ENCODE peak calls at places on chromosome 15, in nine cellular contexts. C is NCI-H524; W is IMR-90; R is neural crest cell; T is HAP-1; O is left ventricle myocardium superior; N is NCI-H1105; J is K562; K is stimulated activated CD4-positive, alpha-beta T cell treated with anti-CD3 and anti-CD28 coated beads, Interleukin-1b, Interleukin-23, amount 100 ng/mL, for 4 hours. S is an unnamed sample.

GRCh38 chr15:79721256-79721655 is 175.6 kb downstream of the MTHFS start:
- DNase-seq in C (no peak), W (no peak), R (no peak), T (no peak), O (no peak), N (no peak), J (no peak), K (no peak), S (no peak)

GRCh38 chr15:35182841-35183479 is 97.9 kb upstream of the NANOGP8 start:
- DNase-seq in C (no peak), W (no peak), R (no peak), T (no peak), O (no peak), N (no peak), J (no peak), K (no peak), S (no peak)

GRCh38 chr15:39171944-39172368 is 408.9 kb upstream of the THBS1 start:
- DNase-seq in C (peak; percentile 96), W (peak; percentile 99), R (no peak), T (peak; percentile 77), O (no peak), N (peak; percentile 69), J (peak; percentile 67), K (peak; percentile 1), S (no peak)

GRCh38 chr15:90141646-90142045 is 39.4 kb upstream of the IDH2 start:
- DNase-seq in C (no peak), W (peak; percentile 66), R (no peak), T (no peak), O (peak; percentile 21), N (no peak), J (peak; percentile 55), K (no peak), S (no peak)

GRCh38 chr15:26773917-26774316 is 1.1 kb upstream of the GABRB3 start:
- DNase-seq in C (peak; percentile 41), W (no peak), R (no peak), T (no peak), O (no peak), N (no peak), J (no peak), K (no peak), S (no peak)

GRCh38 chr15:69472575-69472974 is 20.0 kb downstream of the RPLP1 start:
- DNase-seq in C (peak; percentile 55), W (no peak), R (no peak), T (no peak), O (no peak), N (no peak), J (no peak), K (no peak), S (no peak)

GRCh38 chr15:99842071-99842470 is 108.8 kb upstream of the LYSMD4 start:
- DNase-seq in C (no peak), W (no peak), R (no peak), T (no peak), O (no peak), N (no peak), J (no peak), K (no peak), S (no peak)

GRCh38 chr15:39794970-39795369 is 12.3 kb upstream of the FSIP1 start:
- DNase-seq in C (no peak), W (no peak), R (no peak), T (no peak), O (no peak), N (no peak), J (no peak), K (no peak), S (no peak)

GRCh38 chr15:67832031-67832551 is 6.8 kb downstream of the SKOR1 start:
- DNase-seq in C (peak; percentile 51), W (peak; percentile 29), R (no peak), T (no peak), O (no peak), N (no peak), J (peak; percentile 35), K (no peak), S (no peak)

GRCh38 chr15:100078511-100079220 is 263.1 kb downstream of the ADAMTS17 start:
- DNase-seq in C (no peak), W (no peak), R (no peak), T (no peak), O (no peak), N (no peak), J (no peak), K (no peak), S (no peak)

GRCh38 chr15:42772126-42772525 is 35.2 kb upstream of the CDAN1 start:
- DNase-seq in C (peak; percentile 37), W (no peak), R (no peak), T (no peak), O (peak; percentile 42), N (no peak), J (no peak), K (no peak), S (no peak)

GRCh38 chr15:38726187-38726586 is 161.6 kb upstream of the RASGRP1 start:
- DNase-seq in C (no peak), W (no peak), R (no peak), T (no peak), O (no peak), N (no peak), J (no peak), K (no peak), S (no peak)

GRCh38 chr15:34436956-34437442 is 609 bp downstream of the GOLGA8A start:
- DNase-seq in C (peak; percentile 52), W (peak; percentile 4), R (peak; percentile 36), T (peak; percentile 15), O (peak; percentile 67), N (peak; percentile 0), J (peak; percentile 74), K (peak; percentile 51), S (peak; percentile 32)

GRCh38 chr15:47332481-47332880 is 384.8 kb upstream of the SEMA6D start:
- DNase-seq in C (peak; percentile 96), W (peak; percentile 42), R (no peak), T (no peak), O (no peak), N (no peak), J (no peak), K (no peak), S (no peak)

GRCh38 chr15:64092075-64092820 is 1.4 kb downstream of the CIAO2A start:
- DNase-seq in C (peak; percentile 52), W (no peak), R (no peak), T (no peak), O (no peak), N (no peak), J (peak; percentile 51), K (no peak), S (no peak)

GRCh38 chr15:63490345-63491034 is 13.9 kb upstream of the USP3 start:
- DNase-seq in C (peak; percentile 99), W (no peak), R (no peak), T (no peak), O (no peak), N (no peak), J (no peak), K (no peak), S (no peak)

GRCh38 chr15:62975515-62975914 is 67.0 kb upstream of the TPM1 start:
- DNase-seq in C (no peak), W (no peak), R (no peak), T (no peak), O (no peak), N (no peak), J (no peak), K (no peak), S (no peak)

GRCh38 chr15:77825546-77825945 is 192.8 kb upstream of the LINGO1 start:
- DNase-seq in C (no peak), W (no peak), R (no peak), T (no peak), O (no peak), N (no peak), J (no peak), K (no peak), S (no peak)

GRCh38 chr15:45242289-45242688 is 9.7 kb upstream of the SLC28A2 start:
- DNase-seq in C (no peak), W (no peak), R (no peak), T (no peak), O (no peak), N (no peak), J (peak; percentile 29), K (no peak), S (no peak)

GRCh38 chr15:89664441-89664840 is 9.2 kb upstream of the KIF7 start:
- DNase-seq in C (no peak), W (no peak), R (no peak), T (no peak), O (no peak), N (no peak), J (no peak), K (no peak), S (no peak)

GRCh38 chr15:47184003-47184404 is 533.3 kb upstream of the SEMA6D start:
- DNase-seq in C (peak; percentile 74), W (no peak), R (peak; percentile 41), T (no peak), O (peak; percentile 30), N (peak; percentile 23), J (no peak), K (no peak), S (no peak)

GRCh38 chr15:99076109-99076508 is 28.8 kb upstream of the SYNM start:
- DNase-seq in C (peak; percentile 55), W (no peak), R (no peak), T (no peak), O (no peak), N (no peak), J (no peak), K (no peak), S (no peak)

GRCh38 chr15:77533530-77533929 is 99.2 kb downstream of the LINGO1 start:
- DNase-seq in C (peak; percentile 36), W (no peak), R (no peak), T (no peak), O (no peak), N (no peak), J (no peak), K (no peak), S (no peak)

GRCh38 chr15:85828026-85828597 is 33.4 kb upstream of the KLHL25 start:
- DNase-seq in C (peak; percentile 32), W (no peak), R (no peak), T (no peak), O (no peak), N (no peak), J (no peak), K (no peak), S (no peak)